ENCODE peak calls at places on chromosomes 16 and 17, in seven cellular contexts. C is mesendoderm; W is CD4-positive, CD25-positive, alpha-beta regulatory T cell; K is mesenchymal stem cell; X is transverse colon; E is colonic mucosa; P is adrenal gland. M is an unnamed sample.

GRCh38 chr16:50396770-50397525 is 28.2 kb upstream of the BRD7 start:
- DNase-seq in C (peak; percentile 84), W (no peak), K (no peak), X (no peak), E (no peak), P (no peak), M (peak; percentile 23)

GRCh38 chr16:1571012-1571671 is 37.7 kb downstream of the TMEM204 start:
- DNase-seq in C (no peak), W (no peak), K (no peak), X (no peak), E (no peak), P (no peak), M (no peak)

GRCh38 chr16:6012716-6013115 is 915.1 kb upstream of the EEF2KMT start:
- DNase-seq in C (no peak), W (no peak), K (no peak), X (no peak), E (no peak), P (no peak), M (no peak)

GRCh38 chr17:66143657-66144282 is 48.2 kb downstream of the CEP112 start:
- DNase-seq in C (no peak), W (no peak), K (no peak), X (peak; percentile 25), E (peak; percentile 58), P (no peak), M (no peak)

GRCh38 chr16:10558746-10559641 is 21.4 kb downstream of the EMP2 start:
- DNase-seq in C (no peak), W (no peak), K (no peak), X (peak; percentile 36), E (peak; percentile 43), P (peak; percentile 64), M (peak; percentile 54)

GRCh38 chr16:12675852-12676251 is 127.8 kb downstream of the CPPED1 start:
- DNase-seq in C (peak; percentile 29), W (no peak), K (peak; percentile 74), X (no peak), E (no peak), P (no peak), M (no peak)

GRCh38 chr16:30889721-30890120 is 4.2 kb downstream of the BCL7C start:
- DNase-seq in C (no peak), W (no peak), K (no peak), X (no peak), E (no peak), P (peak; percentile 65), M (no peak)

GRCh38 chr16:87978127-87978526 is 26.9 kb downstream of the BANP start:
- DNase-seq in C (no peak), W (no peak), K (no peak), X (no peak), E (no peak), P (no peak), M (no peak)

GRCh38 chr16:23914935-23915549 is 79.3 kb downstream of the PRKCB start:
- DNase-seq in C (no peak), W (no peak), K (no peak), X (no peak), E (no peak), P (no peak), M (no peak)

GRCh38 chr16:64534180-64534780 is 587.6 kb downstream of the CDH11 start:
- DNase-seq in C (peak; percentile 62), W (no peak), K (no peak), X (no peak), E (no peak), P (no peak), M (no peak)

DNA sequence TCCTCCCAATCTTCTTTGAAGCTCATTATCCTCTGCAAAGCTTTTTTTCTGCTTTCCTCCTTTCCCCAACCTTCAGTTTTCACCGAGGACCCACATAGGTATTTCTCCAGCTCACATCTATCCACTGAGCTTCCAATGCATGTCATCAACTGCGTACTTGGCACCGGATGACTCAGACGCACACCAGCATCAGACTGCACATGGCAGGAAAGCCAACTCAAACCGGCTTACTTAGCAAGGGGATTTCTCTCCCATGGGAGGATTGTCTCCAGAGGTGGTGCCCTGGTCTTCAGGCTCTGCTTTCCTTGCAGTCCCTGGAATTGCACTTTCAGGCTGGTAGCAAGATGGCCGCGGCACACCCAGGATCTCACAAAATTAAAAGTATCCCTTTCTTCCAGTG is 1.7 kb upstream of the AKTIP start:
- DNase-seq in C (no peak), W (no peak), K (peak; percentile 32), X (no peak), E (no peak), P (no peak), M (no peak)
- H3K27ac ChIP-seq in C (peak overlapping the region; percentile 82), W (peak overlapping the region; percentile 86), K (peak overlapping the region; percentile 95), X (peak overlapping the region; percentile 95), E (peak overlapping the region; percentile 94), P (peak overlapping the region; percentile 88), M (peak overlapping the region; percentile 90)

GRCh38 chr17:31314788-31315105 is 893 bp upstream of the EVI2B start:
- DNase-seq in C (no peak), W (no peak), K (no peak), X (no peak), E (no peak), P (no peak), M (no peak)
- H3K27ac ChIP-seq in C (no peak overlapping the region), W (peak overlapping the region; percentile 92), K (no peak overlapping the region), X (peak overlapping the region; percentile 71), E (peak overlapping the region; percentile 75), P (peak overlapping the region; percentile 57), M (no peak overlapping the region)

DNA sequence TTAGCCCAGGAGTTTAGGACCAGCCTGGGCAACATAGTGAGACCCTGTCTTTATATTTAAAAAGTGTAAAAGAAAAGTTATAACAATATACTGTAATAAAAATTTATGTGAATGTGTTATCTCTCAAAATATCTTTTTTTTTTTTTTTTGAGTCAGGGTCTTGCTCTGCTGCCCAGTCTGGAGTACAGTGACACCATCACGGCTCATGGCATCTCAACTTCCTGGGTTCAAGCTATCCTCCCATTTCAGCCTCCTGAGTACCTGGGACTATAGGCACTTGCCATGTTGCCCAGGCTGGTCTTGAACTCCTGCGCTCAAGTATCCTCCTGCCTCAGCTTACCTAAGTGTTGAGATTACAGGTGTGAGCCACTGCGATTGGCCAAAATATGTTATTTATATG is 45.5 kb upstream of the SLC25A19 start:
- DNase-seq in C (no peak), W (no peak), K (no peak), X (no peak), E (no peak), P (no peak), M (no peak)
- H3K27ac ChIP-seq in C (peak overlapping the region; percentile 9), W (peak overlapping the region; percentile 6), K (no peak overlapping the region), X (no peak overlapping the region), E (no peak overlapping the region), P (no peak overlapping the region), M (no peak overlapping the region)

DNA sequence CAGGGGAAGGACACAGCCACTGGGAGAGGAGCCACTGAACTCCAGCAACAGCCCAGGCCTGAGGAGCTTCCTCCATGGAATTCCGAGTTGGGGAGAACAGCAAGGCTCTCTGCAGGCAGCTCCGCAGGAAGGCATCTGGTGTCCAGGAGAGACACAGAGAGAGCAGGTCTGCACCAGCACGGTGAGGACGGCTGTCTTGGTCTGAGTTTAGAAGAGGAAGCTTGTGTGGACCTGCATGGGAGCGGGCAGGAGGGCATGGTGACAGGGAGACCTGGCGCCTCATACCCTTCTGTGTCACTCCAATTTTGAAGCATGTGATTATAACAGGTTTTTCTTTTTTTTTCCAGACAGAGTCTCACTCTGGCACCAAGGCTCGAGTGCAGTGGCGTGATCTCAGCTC is 6.4 kb downstream of the SLC38A10 start:
- DNase-seq in C (no peak), W (no peak), K (no peak), X (no peak), E (no peak), P (no peak), M (no peak)
- H3K27ac ChIP-seq in C (no peak overlapping the region), W (no peak overlapping the region), K (no peak overlapping the region), X (no peak overlapping the region), E (no peak overlapping the region), P (no peak overlapping the region), M (no peak overlapping the region)